ENCODE peak calls at places on chromosomes 13 and 19, in nine cellular contexts. I is heart right ventricle; K is PC-3; G is lung; A is CD8-positive, alpha-beta T cell; H is SK-N-SH; J is keratinocyte; E is transverse colon; Q is IMR-90. S is an unnamed sample.
A peak's percentile ranks its signal among the peaks of the same experiment; 100 is the strongest.

GRCh38 chr19:7919681-7920519 is at the start of gene SNAPC2:
- DNase-seq in I (peak; percentile 97), K (peak; percentile 93), G (peak; percentile 96), A (peak; percentile 93), H (peak; percentile 90), J (no peak), E (peak; percentile 98), Q (peak; percentile 91), S (peak; percentile 83)

GRCh38 chr19:4052114-4052992 is 14.3 kb downstream of the ZBTB7A start:
- DNase-seq in I (no peak), K (peak; percentile 64), G (no peak), A (no peak), H (no peak), J (no peak), E (peak; percentile 94), Q (peak; percentile 20), S (peak; percentile 48)

GRCh38 chr19:14476663-14477401 is 1.7 kb upstream of the PTGER1 start:
- DNase-seq in I (no peak), K (peak; percentile 83), G (no peak), A (peak; percentile 32), H (peak; percentile 36), J (peak; percentile 80), E (peak; percentile 46), Q (peak; percentile 88), S (peak; percentile 68)

GRCh38 chr13:111413407-111414187 is 93.2 kb downstream of the TEX29 start:
- DNase-seq in I (no peak), K (no peak), G (no peak), A (no peak), H (no peak), J (no peak), E (no peak), Q (no peak), S (no peak)

GRCh38 chr13:36432106-36432544 is at the start of gene CCNA1:
- DNase-seq in I (peak; percentile 4), K (peak; percentile 46), G (peak; percentile 51), A (no peak), H (peak; percentile 83), J (no peak), E (no peak), Q (no peak), S (no peak)

GRCh38 chr19:33823341-33823740 is 26.7 kb downstream of the KCTD15 start:
- DNase-seq in I (no peak), K (no peak), G (no peak), A (no peak), H (no peak), J (no peak), E (no peak), Q (no peak), S (no peak)

GRCh38 chr13:64371045-64371444 is 2859.1 kb downstream of the PCDH9 start:
- DNase-seq in I (no peak), K (peak; percentile 84), G (no peak), A (no peak), H (no peak), J (no peak), E (no peak), Q (peak; percentile 41), S (peak; percentile 25)

GRCh38 chr13:110916671-110917142 is 1.8 kb upstream of the ANKRD10 start:
- DNase-seq in I (no peak), K (no peak), G (no peak), A (no peak), H (no peak), J (no peak), E (no peak), Q (peak; percentile 79), S (peak; percentile 90)

GRCh38 chr13:52061587-52061986 is 37.1 kb downstream of the UTP14C start:
- DNase-seq in I (peak; percentile 13), K (no peak), G (no peak), A (no peak), H (no peak), J (no peak), E (no peak), Q (no peak), S (peak; percentile 30)

GRCh38 chr19:24140099-24140498 is 53.1 kb downstream of the ZNF254 start:
- DNase-seq in I (no peak), K (peak; percentile 89), G (no peak), A (no peak), H (no peak), J (no peak), E (no peak), Q (peak; percentile 96), S (peak; percentile 95)

GRCh38 chr13:97484286-97484685 is 50.3 kb downstream of the RAP2A start:
- DNase-seq in I (no peak), K (no peak), G (no peak), A (no peak), H (no peak), J (no peak), E (no peak), Q (no peak), S (no peak)

GRCh38 chr19:5889288-5889971 is 14.2 kb downstream of the NDUFA11 start:
- DNase-seq in I (no peak), K (no peak), G (no peak), A (no peak), H (peak; percentile 38), J (no peak), E (no peak), Q (peak; percentile 70), S (no peak)

GRCh38 chr13:41577437-41577836 is 120.1 kb downstream of the RGCC start:
- DNase-seq in I (peak; percentile 38), K (no peak), G (peak; percentile 68), A (no peak), H (no peak), J (no peak), E (no peak), Q (peak; percentile 16), S (no peak)

GRCh38 chr13:109785892-109786450 is 412 bp downstream of the IRS2 start:
- DNase-seq in I (no peak), K (no peak), G (no peak), A (no peak), H (peak; percentile 70), J (no peak), E (no peak), Q (no peak), S (no peak)
- TF ChIP-seq CTCF in I (no peak), K (no peak), G (no peak), A (no peak), H (no peak), J (no peak), E (no peak), Q (no peak), S (no peak)

DNA sequence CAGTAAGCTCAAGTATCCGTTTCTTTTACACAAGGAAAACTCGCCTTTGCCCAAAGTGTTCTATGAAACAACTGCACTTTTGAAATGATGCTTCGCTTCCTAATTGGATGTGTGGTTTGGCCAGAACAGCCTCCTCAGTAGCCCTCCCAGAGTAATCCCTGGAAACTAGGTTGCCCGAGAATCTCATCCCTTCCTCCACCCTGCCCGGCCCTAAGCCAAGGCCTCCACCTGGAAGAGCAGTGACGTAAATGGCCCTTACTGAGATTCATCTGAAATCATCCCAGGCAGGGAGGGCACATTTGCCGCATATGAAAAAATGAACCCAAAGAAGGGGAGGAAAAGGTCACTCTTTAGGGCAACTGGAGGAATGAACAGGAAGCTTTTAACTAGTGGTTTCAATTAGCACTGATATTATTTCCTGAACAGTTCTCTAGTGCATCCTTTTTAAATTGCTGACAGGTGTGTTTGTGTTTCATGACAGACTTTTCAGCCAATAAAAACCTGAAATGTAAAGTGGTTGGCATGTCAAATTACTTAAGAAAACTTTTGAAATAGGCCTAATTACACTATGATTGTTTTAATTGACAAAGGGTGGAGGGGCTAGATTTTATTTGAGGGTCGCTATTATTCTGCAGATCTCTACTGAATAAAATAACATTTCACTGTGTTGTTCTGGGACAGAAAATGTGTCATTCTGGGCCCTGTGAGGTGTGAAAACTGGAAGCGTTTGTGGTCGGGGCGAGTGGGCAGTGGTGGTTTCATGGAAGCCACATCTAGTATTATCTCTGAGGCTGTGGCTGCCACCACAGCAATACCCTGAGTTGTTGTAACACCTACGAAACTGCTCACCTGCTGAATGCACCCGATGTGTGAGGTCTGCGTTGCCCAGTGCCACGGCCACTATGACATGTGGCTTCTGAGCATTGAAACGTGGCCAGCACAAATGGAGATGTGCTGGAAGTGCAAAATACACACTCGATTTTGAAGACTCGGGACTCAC is 112.1 kb downstream of the ZIC5 start:
- DNase-seq in I (no peak), K (no peak), G (no peak), A (no peak), H (no peak), J (no peak), E (peak; percentile 31), Q (no peak), S (no peak)
- H3K4me1 ChIP-seq in I (no peaks in the 10 kb centered on the region), K (no peaks in the 10 kb centered on the region), G (no peaks in the 10 kb centered on the region), A (no peaks in the 10 kb centered on the region), H (peaks cover 4% of the 10 kb centered on the region), J (no peaks in the 10 kb centered on the region), E (no peaks in the 10 kb centered on the region), Q (no peaks in the 10 kb centered on the region), S (no peaks in the 10 kb centered on the region)

GRCh38 chr19:40521276-40521675 is 54.5 kb downstream of the SPTBN4 start:
- DNase-seq in I (no peak), K (peak; percentile 23), G (no peak), A (no peak), H (no peak), J (no peak), E (no peak), Q (peak; percentile 29), S (no peak)
- TF ChIP-seq CTCF in I (peak; percentile 40), K (peak; percentile 38), G (no peak), A (no peak), H (peak; percentile 44), J (no peak), E (no peak), Q (peak; percentile 41), S (peak; percentile 15)

DNA sequence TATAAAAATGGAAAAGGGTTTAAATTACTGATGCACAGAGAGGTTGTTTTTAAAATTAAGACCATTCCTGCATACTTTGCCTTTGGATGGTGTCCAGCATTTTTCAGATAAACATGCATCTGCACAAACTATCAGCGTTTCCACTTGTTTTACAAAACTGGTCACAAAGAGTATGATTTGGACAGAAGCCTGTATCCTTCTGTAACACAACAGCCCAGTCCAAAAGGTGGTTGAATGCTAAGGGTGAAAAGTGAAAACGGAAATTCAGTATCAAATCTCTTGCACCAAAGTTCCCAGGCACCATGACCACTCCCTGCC is 21.7 kb upstream of the DOCK9 start:
- DNase-seq in I (no peak), K (no peak), G (no peak), A (no peak), H (no peak), J (no peak), E (no peak), Q (peak; percentile 19), S (peak; percentile 28)
- H3K4me1 ChIP-seq in I (peaks cover 76% of the 10 kb centered on the region), K (peaks cover 10% of the 10 kb centered on the region), G (peaks cover 8% of the 10 kb centered on the region), A (peaks cover 89% of the 10 kb centered on the region), H (peaks cover 21% of the 10 kb centered on the region), J (peaks cover 41% of the 10 kb centered on the region), E (peaks cover 9% of the 10 kb centered on the region), Q (no peaks in the 10 kb centered on the region), S (peaks cover 12% of the 10 kb centered on the region)

DNA sequence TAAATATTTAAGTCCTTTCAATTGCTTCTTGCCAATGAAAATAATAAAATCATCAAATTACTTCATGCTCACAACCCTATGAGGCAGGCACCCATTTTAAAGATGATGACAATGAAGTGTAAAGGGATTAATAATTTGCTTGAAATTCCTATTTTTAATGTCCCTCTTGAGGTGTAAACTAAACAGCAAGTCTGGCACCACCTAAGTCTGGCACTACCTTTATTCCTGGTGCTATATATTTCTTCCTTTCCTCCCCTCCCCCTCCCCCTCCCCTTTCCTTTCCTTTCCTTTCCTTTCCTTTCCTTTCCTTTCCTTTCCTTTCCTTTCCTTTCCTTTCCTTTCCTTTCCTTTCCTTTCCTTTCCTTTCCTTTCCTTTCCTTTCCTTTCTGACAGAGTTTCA is 42.2 kb downstream of the FLT1 start:
- DNase-seq in I (no peak), K (no peak), G (no peak), A (no peak), H (no peak), J (no peak), E (no peak), Q (no peak), S (no peak)
- TF ChIP-seq CTCF in I (no peak), K (no peak), G (no peak), A (no peak), H (no peak), J (no peak), E (no peak), Q (no peak), S (no peak)

S was measured in astrocyte.